ENCODE peak calls at places on chromosomes 2 and 18, in six cellular contexts. D, J, W, U, H and V are unnamed samples.

GRCh38 chr2:59584958-59585357 is 968.5 kb downstream of the BCL11A start:
- DNase-seq in D (no peak), J (peak), W (no peak), U (no peak), H (no peak), V (peak)

GRCh38 chr18:3425450-3425849 is 24.5 kb upstream of the TGIF1 start:
- DNase-seq in D (no peak), J (no peak), W (no peak), U (no peak), H (no peak), V (no peak)

GRCh38 chr2:233853353-233853752 is 982 bp downstream of the HJURP start:
- DNase-seq in D (no peak), J (no peak), W (peak), U (no peak), H (no peak), V (no peak)

GRCh38 chr2:69309336-69310048 is 77.5 kb downstream of the GFPT1 start:
- DNase-seq in D (no peak), J (no peak), W (no peak), U (no peak), H (peak), V (no peak)

GRCh38 chr2:43887176-43887575 is 48.4 kb downstream of the ABCG8 start:
- DNase-seq in D (no peak), J (no peak), W (no peak), U (no peak), H (no peak), V (no peak)

GRCh38 chr2:36753706-36754221 is 57.3 kb downstream of the VIT start:
- DNase-seq in D (no peak), J (no peak), W (peak), U (no peak), H (no peak), V (peak)

GRCh38 chr2:31337860-31338259 is 76.7 kb downstream of the XDH start:
- DNase-seq in D (no peak), J (no peak), W (peak), U (no peak), H (peak), V (no peak)

GRCh38 chr2:190627881-190628412 is 20.9 kb upstream of the NAB1 start:
- DNase-seq in D (peak), J (peak), W (no peak), U (peak), H (peak), V (no peak)

GRCh38 chr2:197515277-197515797 is 529 bp upstream of the MOB4 start:
- DNase-seq in D (no peak), J (no peak), W (no peak), U (peak), H (peak), V (no peak)

GRCh38 chr18:78681934-78682333 is 297.7 kb upstream of the SALL3 start:
- DNase-seq in D (no peak), J (no peak), W (no peak), U (no peak), H (no peak), V (no peak)

GRCh38 chr2:98560256-98560771 is 48.0 kb downstream of the COA5 start:
- DNase-seq in D (no peak), J (no peak), W (peak), U (peak), H (peak), V (no peak)

GRCh38 chr2:193561054-193561453 is 1366.3 kb upstream of the TMEFF2 start:
- DNase-seq in D (no peak), J (no peak), W (no peak), U (no peak), H (no peak), V (no peak)

GRCh38 chr2:3142961-3143571 is 234.6 kb downstream of the EIPR1 start:
- DNase-seq in D (peak), J (no peak), W (no peak), U (peak), H (no peak), V (no peak)

GRCh38 chr2:48006094-48006493 is 99.8 kb upstream of the FBXO11 start:
- DNase-seq in D (no peak), J (no peak), W (no peak), U (no peak), H (no peak), V (no peak)